ENCODE peak calls at places on chromosome 14, in four cellular contexts. J is fibroblast of the aortic adventitia, Q is endothelial cell of umbilical vein, U is germinal center. G is an unnamed sample.

GRCh38 chr14:21852061-21852664 is 178.5 kb upstream of the OR4E1 start:
- DNase-seq in J (peak), Q (peak), U (peak), G (no peak)

GRCh38 chr14:69858801-69859200 is 20.4 kb upstream of the SMOC1 start:
- DNase-seq in J (no peak), Q (no peak), U (no peak), G (no peak)

GRCh38 chr14:94390372-94391086 is 2.1 kb upstream of the SERPINA1 start:
- DNase-seq in J (no peak), Q (no peak), U (no peak), G (peak)

GRCh38 chr14:74526854-74527585 is 33.5 kb downstream of the ISCA2 start:
- DNase-seq in J (no peak), Q (no peak), U (no peak), G (peak)

GRCh38 chr14:73457050-73457934 is 1.1 kb downstream of the NUMB start:
- DNase-seq in J (no peak), Q (peak), U (peak), G (peak)

GRCh38 chr14:101380512-101380911 is 180.8 kb upstream of the DIO3 start:
- DNase-seq in J (no peak), Q (no peak), U (no peak), G (peak)

GRCh38 chr14:99969673-99970322 is 95.4 kb upstream of the EVL start:
- DNase-seq in J (no peak), Q (no peak), U (no peak), G (no peak)

GRCh38 chr14:54864526-54864925 is 38.1 kb downstream of the GCH1 start:
- DNase-seq in J (peak), Q (peak), U (no peak), G (no peak)

GRCh38 chr14:61640834-61641170 is 54.5 kb upstream of the HIF1A start:
- DNase-seq in J (no peak), Q (no peak), U (no peak), G (no peak)

G was measured in Right ventricle myocardium superior.